ENCODE peak calls at places on chromosomes 7 and 10, in five cellular contexts. One of them, this sample, is unnamed.

GRCh38 chr7:128923411-128923800 is 12.9 kb upstream of the KCP start:
- DNase-seq in GM12865: no peak
- DNase-seq in cardiac muscle cell: no peak
- DNase-seq in SJSA1: no peak
- DNase-seq in Karpas-422: no peak
- DNase-seq in this sample: peak; percentile 36

GRCh38 chr10:125060851-125061556 is 99.4 kb downstream of the CTBP2 start:
- DNase-seq in cardiac muscle cell: peak; percentile 81
- DNase-seq in Karpas-422: peak; percentile 87
- DNase-seq in SJSA1: peak; percentile 88
- DNase-seq in GM12865: peak; percentile 50
- DNase-seq in this sample: peak; percentile 90

GRCh38 chr10:17109475-17110207 is 20.0 kb downstream of the CUBN start:
- DNase-seq in cardiac muscle cell: peak; percentile 36
- DNase-seq in SJSA1: no peak
- DNase-seq in GM12865: no peak
- DNase-seq in Karpas-422: no peak
- DNase-seq in this sample: no peak

GRCh38 chr10:33349273-33349672 is 14.8 kb upstream of the NRP1 start:
- DNase-seq in Karpas-422: no peak
- DNase-seq in SJSA1: no peak
- DNase-seq in cardiac muscle cell: no peak
- DNase-seq in GM12865: no peak
- DNase-seq in this sample: no peak

GRCh38 chr10:103895458-103896186 is 22.4 kb downstream of the STN1 start:
- DNase-seq in SJSA1: no peak
- DNase-seq in Karpas-422: no peak
- DNase-seq in GM12865: peak; percentile 13
- DNase-seq in cardiac muscle cell: peak; percentile 46
- DNase-seq in this sample: no peak

GRCh38 chr10:69872326-69872725 is 70.6 kb downstream of the COL13A1 start:
- DNase-seq in cardiac muscle cell: no peak
- DNase-seq in SJSA1: no peak
- DNase-seq in GM12865: no peak
- DNase-seq in Karpas-422: no peak
- DNase-seq in this sample: no peak

GRCh38 chr7:125661677-125662076 is 732.1 kb upstream of the POT1 start:
- DNase-seq in Karpas-422: no peak
- DNase-seq in GM12865: peak; percentile 4
- DNase-seq in SJSA1: no peak
- DNase-seq in cardiac muscle cell: no peak
- DNase-seq in this sample: no peak

GRCh38 chr10:102782698-102783540 is 39.2 kb downstream of the WBP1L start:
- DNase-seq in Karpas-422: no peak
- DNase-seq in cardiac muscle cell: peak; percentile 92
- DNase-seq in SJSA1: peak; percentile 63
- DNase-seq in GM12865: no peak
- DNase-seq in this sample: no peak

GRCh38 chr10:63256047-63256773 is 123.1 kb downstream of the NRBF2 start:
- DNase-seq in SJSA1: no peak
- DNase-seq in cardiac muscle cell: peak; percentile 76
- DNase-seq in GM12865: no peak
- DNase-seq in Karpas-422: peak; percentile 74
- DNase-seq in this sample: no peak

GRCh38 chr10:112741830-112742402 is 208.1 kb upstream of the TCF7L2 start:
- DNase-seq in GM12865: no peak
- DNase-seq in SJSA1: no peak
- DNase-seq in cardiac muscle cell: no peak
- DNase-seq in Karpas-422: no peak
- DNase-seq in this sample: no peak

GRCh38 chr10:99115703-99116102 is 119.9 kb downstream of the HPSE2 start:
- DNase-seq in GM12865: no peak
- DNase-seq in Karpas-422: no peak
- DNase-seq in cardiac muscle cell: no peak
- DNase-seq in SJSA1: no peak
- DNase-seq in this sample: no peak

GRCh38 chr7:75596727-75597614 is 104.9 kb downstream of the SPDYE5 start:
- DNase-seq in SJSA1: no peak
- DNase-seq in Karpas-422: no peak
- DNase-seq in cardiac muscle cell: no peak
- DNase-seq in GM12865: peak; percentile 80
- DNase-seq in this sample: no peak

GRCh38 chr10:35946556-35946955 is 304.5 kb upstream of the FZD8 start:
- DNase-seq in GM12865: no peak
- DNase-seq in Karpas-422: no peak
- DNase-seq in cardiac muscle cell: no peak
- DNase-seq in SJSA1: no peak
- DNase-seq in this sample: no peak

GRCh38 chr10:96235326-96236089 is 35.9 kb downstream of the BLNK start:
- DNase-seq in GM12865: no peak
- DNase-seq in SJSA1: no peak
- DNase-seq in Karpas-422: no peak
- DNase-seq in cardiac muscle cell: no peak
- DNase-seq in this sample: no peak

GRCh38 chr10:84715911-84716310 is 387.5 kb downstream of the CCSER2 start:
- DNase-seq in cardiac muscle cell: peak; percentile 14
- DNase-seq in GM12865: peak; percentile 48
- DNase-seq in SJSA1: no peak
- DNase-seq in Karpas-422: peak; percentile 61
- DNase-seq in this sample: peak; percentile 87

GRCh38 chr10:73501651-73502050 is 5.8 kb upstream of the PPP3CB start:
- DNase-seq in Karpas-422: peak; percentile 57
- DNase-seq in GM12865: no peak
- DNase-seq in SJSA1: no peak
- DNase-seq in cardiac muscle cell: no peak
- DNase-seq in this sample: no peak

GRCh38 chr10:114925675-114926204 is 12.3 kb upstream of the TRUB1 start:
- DNase-seq in Karpas-422: no peak
- DNase-seq in GM12865: peak; percentile 44
- DNase-seq in SJSA1: peak; percentile 74
- DNase-seq in cardiac muscle cell: peak; percentile 52
- DNase-seq in this sample: no peak

GRCh38 chr7:29113384-29114102 is 32.8 kb downstream of the CPVL start:
- DNase-seq in Karpas-422: peak; percentile 78
- DNase-seq in SJSA1: no peak
- DNase-seq in cardiac muscle cell: peak; percentile 51
- DNase-seq in GM12865: peak; percentile 16
- DNase-seq in this sample: peak; percentile 81

GRCh38 chr10:178208-178607 is 43.0 kb downstream of the ZMYND11 start:
- DNase-seq in SJSA1: no peak
- DNase-seq in Karpas-422: peak; percentile 57
- DNase-seq in cardiac muscle cell: peak; percentile 65
- DNase-seq in GM12865: peak; percentile 20
- DNase-seq in this sample: no peak

GRCh38 chr10:99850767-99851127 is 68.3 kb downstream of the ABCC2 start:
- DNase-seq in Karpas-422: no peak
- DNase-seq in GM12865: no peak
- DNase-seq in SJSA1: no peak
- DNase-seq in cardiac muscle cell: no peak
- DNase-seq in this sample: no peak

GRCh38 chr10:61877882-61878281 is 23.6 kb upstream of the ARID5B start:
- DNase-seq in Karpas-422: no peak
- DNase-seq in SJSA1: no peak
- DNase-seq in cardiac muscle cell: no peak
- DNase-seq in GM12865: no peak
- DNase-seq in this sample: no peak

GRCh38 chr7:55490099-55490498 is 82.2 kb downstream of the VOPP1 start:
- DNase-seq in GM12865: no peak
- DNase-seq in Karpas-422: no peak
- DNase-seq in cardiac muscle cell: no peak
- DNase-seq in SJSA1: no peak
- DNase-seq in this sample: no peak

GRCh38 chr7:86911703-86912102 is 147.8 kb downstream of the ELAPOR2 start:
- DNase-seq in Karpas-422: peak; percentile 56
- DNase-seq in GM12865: peak; percentile 9
- DNase-seq in cardiac muscle cell: no peak
- DNase-seq in SJSA1: no peak
- DNase-seq in this sample: no peak

GRCh38 chr7:151987748-151988529 is 31.7 kb downstream of the GALNTL5 start:
- DNase-seq in cardiac muscle cell: peak; percentile 88
- DNase-seq in SJSA1: no peak
- DNase-seq in GM12865: no peak
- DNase-seq in Karpas-422: no peak
- DNase-seq in this sample: peak; percentile 81

GRCh38 chr10:112039823-112040222 is 143.7 kb downstream of the GPAM start:
- DNase-seq in cardiac muscle cell: no peak
- DNase-seq in GM12865: no peak
- DNase-seq in SJSA1: no peak
- DNase-seq in Karpas-422: no peak
- DNase-seq in this sample: no peak

GRCh38 chr7:4003536-4003935 is 678.6 kb upstream of the FOXK1 start:
- DNase-seq in SJSA1: no peak
- DNase-seq in Karpas-422: no peak
- DNase-seq in GM12865: no peak
- DNase-seq in cardiac muscle cell: no peak
- DNase-seq in this sample: no peak

GRCh38 chr7:134852626-134853025 is 73.2 kb downstream of the CALD1 start:
- DNase-seq in SJSA1: no peak
- DNase-seq in GM12865: no peak
- DNase-seq in Karpas-422: no peak
- DNase-seq in cardiac muscle cell: no peak
- DNase-seq in this sample: no peak

GRCh38 chr7:44148961-44149550 is 7.9 kb upstream of the MYL7 start:
- DNase-seq in GM12865: no peak
- DNase-seq in Karpas-422: no peak
- DNase-seq in cardiac muscle cell: no peak
- DNase-seq in SJSA1: no peak
- DNase-seq in this sample: peak; percentile 33

GRCh38 chr10:95423327-95424005 is 132.7 kb upstream of the PDLIM1 start:
- DNase-seq in GM12865: peak; percentile 40
- DNase-seq in Karpas-422: no peak
- DNase-seq in cardiac muscle cell: no peak
- DNase-seq in SJSA1: no peak
- DNase-seq in this sample: no peak

DNA sequence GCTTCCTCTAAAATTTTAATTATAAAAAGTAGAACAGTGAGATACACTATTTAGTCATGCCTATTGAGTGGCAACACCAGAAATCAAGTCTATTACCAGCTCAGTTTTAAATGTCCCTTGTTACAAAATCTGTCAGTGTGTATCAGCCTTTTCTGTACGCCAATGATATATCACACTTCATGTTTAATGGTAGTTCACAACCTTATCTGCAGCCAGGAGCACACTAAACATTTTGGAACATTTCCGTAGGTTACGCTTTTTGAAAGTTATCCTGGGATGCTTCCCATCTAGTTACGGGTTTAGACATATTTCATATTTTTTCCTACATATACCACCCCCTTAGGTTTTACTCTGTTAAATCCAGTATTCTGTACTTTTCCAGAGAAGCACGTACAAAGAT is 5.4 kb downstream of the HNRNPA2B1 start:
- DNase-seq in cardiac muscle cell: no peak
- DNase-seq in Karpas-422: peak; percentile 35
- DNase-seq in GM12865: no peak
- DNase-seq in SJSA1: no peak
- DNase-seq in this sample: no peak
- H3K4me3 ChIP-seq in cardiac muscle cell: no peak overlapping the region
- H3K4me3 ChIP-seq in Karpas-422: no peak overlapping the region
- H3K4me3 ChIP-seq in GM12865: peak overlapping the region; percentile 80
- H3K4me3 ChIP-seq in SJSA1: no peak overlapping the region
- H3K4me3 ChIP-seq in this sample: peak overlapping the region; percentile 94

GRCh38 chr7:101127460-101128039 is 646 bp downstream of the SERPINE1 start:
- DNase-seq in GM12865: no peak
- DNase-seq in Karpas-422: no peak
- DNase-seq in SJSA1: no peak
- DNase-seq in cardiac muscle cell: no peak
- DNase-seq in this sample: no peak

GRCh38 chr7:101126651-101127459 is at the start of gene SERPINE1:
- DNase-seq in Karpas-422: peak; percentile 47
- DNase-seq in GM12865: peak; percentile 85
- DNase-seq in SJSA1: peak; percentile 93
- DNase-seq in cardiac muscle cell: peak; percentile 100
- DNase-seq in this sample: peak; percentile 90

GRCh38 chr7:101124376-101125056 is 2.4 kb upstream of the SERPINE1 start:
- DNase-seq in GM12865: no peak
- DNase-seq in SJSA1: peak; percentile 82
- DNase-seq in Karpas-422: no peak
- DNase-seq in cardiac muscle cell: peak; percentile 91
- DNase-seq in this sample: no peak

GRCh38 chr7:101128040-101128834 is 1.3 kb downstream of the SERPINE1 start:
- DNase-seq in Karpas-422: no peak
- DNase-seq in SJSA1: no peak
- DNase-seq in cardiac muscle cell: peak; percentile 51
- DNase-seq in GM12865: no peak
- DNase-seq in this sample: no peak

GRCh38 chr7:101125989-101126650 is 784 bp upstream of the SERPINE1 start:
- DNase-seq in cardiac muscle cell: peak; percentile 90
- DNase-seq in SJSA1: peak; percentile 72
- DNase-seq in GM12865: peak; percentile 76
- DNase-seq in Karpas-422: no peak
- DNase-seq in this sample: no peak
- H3K4me3 ChIP-seq in cardiac muscle cell: no peak overlapping the region
- H3K4me3 ChIP-seq in SJSA1: no peak overlapping the region
- H3K4me3 ChIP-seq in GM12865: no peak overlapping the region
- H3K4me3 ChIP-seq in Karpas-422: no peak overlapping the region
- H3K4me3 ChIP-seq in this sample: no peak overlapping the region

GRCh38 chr7:1029637-1030443 is 14.5 kb upstream of the GPR146 start:
- DNase-seq in Karpas-422: no peak
- DNase-seq in GM12865: no peak
- DNase-seq in SJSA1: no peak
- DNase-seq in cardiac muscle cell: no peak
- DNase-seq in this sample: no peak
- H3K4me3 ChIP-seq in Karpas-422: no peak overlapping the region
- H3K4me3 ChIP-seq in GM12865: no peak overlapping the region
- H3K4me3 ChIP-seq in SJSA1: no peak overlapping the region
- H3K4me3 ChIP-seq in cardiac muscle cell: no peak overlapping the region
- H3K4me3 ChIP-seq in this sample: no peak overlapping the region

GRCh38 chr7:47582748-47583740 is 1.1 kb upstream of the TNS3 start:
- DNase-seq in GM12865: no peak
- DNase-seq in cardiac muscle cell: no peak
- DNase-seq in SJSA1: no peak
- DNase-seq in Karpas-422: no peak
- DNase-seq in this sample: no peak

GRCh38 chr7:47581821-47582747 is at the start of gene TNS3:
- DNase-seq in Karpas-422: peak; percentile 83
- DNase-seq in SJSA1: no peak
- DNase-seq in GM12865: no peak
- DNase-seq in cardiac muscle cell: peak; percentile 54
- DNase-seq in this sample: peak; percentile 85

GRCh38 chr7:47580811-47581331 is 1.0 kb downstream of the TNS3 start:
- DNase-seq in Karpas-422: peak; percentile 78
- DNase-seq in cardiac muscle cell: no peak
- DNase-seq in SJSA1: no peak
- DNase-seq in GM12865: no peak
- DNase-seq in this sample: peak; percentile 71

GRCh38 chr7:47580175-47580701 is 1.7 kb downstream of the TNS3 start:
- DNase-seq in Karpas-422: peak; percentile 67
- DNase-seq in GM12865: no peak
- DNase-seq in SJSA1: no peak
- DNase-seq in cardiac muscle cell: peak; percentile 41
- DNase-seq in this sample: peak; percentile 59

DNA sequence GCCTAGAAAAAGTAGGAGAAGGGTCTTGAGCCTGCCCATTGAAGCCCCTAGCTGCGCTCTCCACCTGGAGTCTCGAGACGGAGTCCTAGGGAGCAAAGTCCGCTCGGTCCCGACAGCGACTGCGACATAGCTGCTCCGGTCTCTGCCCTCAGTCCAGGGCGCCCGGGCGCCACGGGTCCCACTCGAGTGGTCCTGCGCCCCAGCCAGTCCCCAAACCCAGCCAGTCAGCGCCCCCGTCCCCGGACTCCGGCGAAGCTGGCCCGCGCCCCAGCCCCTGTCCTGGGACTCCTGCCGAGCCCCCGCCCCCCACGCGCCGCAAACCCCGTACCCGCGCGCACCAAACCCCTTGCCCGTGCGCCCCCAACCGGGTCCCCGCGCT is 480 bp downstream of the TNS3 start:
- DNase-seq in Karpas-422: peak; percentile 70
- DNase-seq in GM12865: no peak
- DNase-seq in SJSA1: no peak
- DNase-seq in cardiac muscle cell: no peak
- DNase-seq in this sample: peak; percentile 77
- H3K4me3 ChIP-seq in Karpas-422: peak overlapping the region; percentile 87
- H3K4me3 ChIP-seq in GM12865: no peak overlapping the region
- H3K4me3 ChIP-seq in SJSA1: peak overlapping the region; percentile 96
- H3K4me3 ChIP-seq in cardiac muscle cell: peak overlapping the region; percentile 61
- H3K4me3 ChIP-seq in this sample: peak overlapping the region; percentile 83